ENCODE peak calls at places on chromosomes 4 and X, in four cellular contexts. One of them, this sample, is unnamed.

GRCh38 chr4:92634891-92635290 is 331.1 kb downstream of the GRID2 start:
- DNase-seq in fibroblast of lung: no peak
- DNase-seq in IMR-90: no peak
- DNase-seq in mesenchymal stem cell: no peak
- DNase-seq in this sample: no peak

GRCh38 chrX:104324871-104325585 is 70.3 kb upstream of the ESX1 start:
- DNase-seq in fibroblast of lung: no peak
- DNase-seq in IMR-90: peak; percentile 42
- DNase-seq in mesenchymal stem cell: peak; percentile 24
- DNase-seq in this sample: no peak

GRCh38 chr4:41611881-41612871 is 74.2 kb downstream of the LIMCH1 start:
- DNase-seq in fibroblast of lung: peak; percentile 35
- DNase-seq in IMR-90: peak; percentile 8
- DNase-seq in mesenchymal stem cell: peak; percentile 55
- DNase-seq in this sample: peak; percentile 62

GRCh38 chrX:23435575-23435974 is 100.9 kb downstream of the PTCHD1 start:
- DNase-seq in fibroblast of lung: peak; percentile 2
- DNase-seq in IMR-90: no peak
- DNase-seq in mesenchymal stem cell: no peak
- DNase-seq in this sample: no peak

GRCh38 chr4:146465628-146466027 is 56.1 kb downstream of the SLC10A7 start:
- DNase-seq in fibroblast of lung: no peak
- DNase-seq in IMR-90: no peak
- DNase-seq in mesenchymal stem cell: no peak
- DNase-seq in this sample: no peak

GRCh38 chr4:55089922-55090321 is 35.5 kb downstream of the KDR start:
- DNase-seq in fibroblast of lung: no peak
- DNase-seq in IMR-90: no peak
- DNase-seq in mesenchymal stem cell: no peak
- DNase-seq in this sample: no peak

GRCh38 chr4:126123933-126124332 is 809.2 kb downstream of the FAT4 start:
- DNase-seq in fibroblast of lung: peak; percentile 47
- DNase-seq in IMR-90: peak; percentile 36
- DNase-seq in mesenchymal stem cell: peak; percentile 32
- DNase-seq in this sample: no peak

GRCh38 chr4:13541720-13542576 is 2.4 kb downstream of the NKX3-2 start:
- DNase-seq in fibroblast of lung: no peak
- DNase-seq in IMR-90: no peak
- DNase-seq in mesenchymal stem cell: no peak
- DNase-seq in this sample: peak; percentile 62

GRCh38 chr4:85952982-85953650 is 406.7 kb downstream of the MAPK10 start:
- DNase-seq in fibroblast of lung: no peak
- DNase-seq in IMR-90: no peak
- DNase-seq in mesenchymal stem cell: no peak
- DNase-seq in this sample: no peak

GRCh38 chrX:139882299-139882698 is 50.6 kb downstream of the ATP11C start:
- DNase-seq in fibroblast of lung: peak; percentile 6
- DNase-seq in IMR-90: no peak
- DNase-seq in mesenchymal stem cell: peak; percentile 42
- DNase-seq in this sample: no peak

GRCh38 chr4:125370478-125370877 is 55.7 kb downstream of the FAT4 start:
- DNase-seq in fibroblast of lung: no peak
- DNase-seq in IMR-90: no peak
- DNase-seq in mesenchymal stem cell: no peak
- DNase-seq in this sample: no peak

GRCh38 chrX:66680451-66680850 is 41.6 kb upstream of the EDA2R start:
- DNase-seq in fibroblast of lung: no peak
- DNase-seq in IMR-90: peak; percentile 38
- DNase-seq in mesenchymal stem cell: no peak
- DNase-seq in this sample: no peak

GRCh38 chr4:5711479-5712184 is 631 bp downstream of the EVC start:
- DNase-seq in fibroblast of lung: peak; percentile 50
- DNase-seq in IMR-90: peak; percentile 51
- DNase-seq in mesenchymal stem cell: peak; percentile 80
- DNase-seq in this sample: no peak

GRCh38 chr4:85701881-85702321 is 227.0 kb downstream of the ARHGAP24 start:
- DNase-seq in fibroblast of lung: peak; percentile 18
- DNase-seq in IMR-90: no peak
- DNase-seq in mesenchymal stem cell: no peak
- DNase-seq in this sample: no peak

GRCh38 chr4:3484057-3484973 is 21.2 kb downstream of the DOK7 start:
- DNase-seq in fibroblast of lung: no peak
- DNase-seq in IMR-90: no peak
- DNase-seq in mesenchymal stem cell: no peak
- DNase-seq in this sample: peak; percentile 71

GRCh38 chrX:118862990-118863389 is 39.4 kb downstream of the ZCCHC12 start:
- DNase-seq in fibroblast of lung: no peak
- DNase-seq in IMR-90: no peak
- DNase-seq in mesenchymal stem cell: no peak
- DNase-seq in this sample: no peak

GRCh38 chr4:154004859-154005520 is 216.1 kb upstream of the SFRP2 start:
- DNase-seq in fibroblast of lung: peak; percentile 92
- DNase-seq in IMR-90: no peak
- DNase-seq in mesenchymal stem cell: peak; percentile 99
- DNase-seq in this sample: no peak
- H3K27ac ChIP-seq in fibroblast of lung: peak overlapping the region; percentile 63
- H3K27ac ChIP-seq in IMR-90: no peak overlapping the region
- H3K27ac ChIP-seq in mesenchymal stem cell: peak overlapping the region; percentile 59
- H3K27ac ChIP-seq in this sample: no peak overlapping the region

GRCh38 chrX:137031517-137032377 is 2.0 kb downstream of the GPR101 start:
- DNase-seq in fibroblast of lung: peak; percentile 29
- DNase-seq in IMR-90: peak; percentile 10
- DNase-seq in mesenchymal stem cell: peak; percentile 51
- DNase-seq in this sample: no peak

GRCh38 chrX:137031039-137031438 is 2.8 kb downstream of the GPR101 start:
- DNase-seq in fibroblast of lung: no peak
- DNase-seq in IMR-90: no peak
- DNase-seq in mesenchymal stem cell: no peak
- DNase-seq in this sample: no peak

GRCh38 chrX:137025930-137026329 is 7.9 kb downstream of the GPR101 start:
- DNase-seq in fibroblast of lung: no peak
- DNase-seq in IMR-90: no peak
- DNase-seq in mesenchymal stem cell: no peak
- DNase-seq in this sample: no peak

GRCh38 chrX:137032378-137032694 is 1.5 kb downstream of the GPR101 start:
- DNase-seq in fibroblast of lung: no peak
- DNase-seq in IMR-90: no peak
- DNase-seq in mesenchymal stem cell: no peak
- DNase-seq in this sample: no peak

GRCh38 chrX:137028699-137029098 is 5.1 kb downstream of the GPR101 start:
- DNase-seq in fibroblast of lung: no peak
- DNase-seq in IMR-90: no peak
- DNase-seq in mesenchymal stem cell: no peak
- DNase-seq in this sample: no peak
- H3K9me3 ChIP-seq in fibroblast of lung: no peaks in the 10 kb centered on the region
- H3K9me3 ChIP-seq in IMR-90: peaks cover 6% of the 10 kb centered on the region
- H3K9me3 ChIP-seq in mesenchymal stem cell: no peaks in the 10 kb centered on the region
- H3K9me3 ChIP-seq in this sample: no peaks in the 10 kb centered on the region

GRCh38 chrX:45401923-45402322 is 201.2 kb upstream of the DIPK2B start:
- DNase-seq in fibroblast of lung: no peak
- DNase-seq in IMR-90: no peak
- DNase-seq in mesenchymal stem cell: no peak
- DNase-seq in this sample: no peak
- H3K9ac ChIP-seq in fibroblast of lung: no peak overlapping the region
- H3K9ac ChIP-seq in IMR-90: no peak overlapping the region
- H3K9ac ChIP-seq in mesenchymal stem cell: no peak overlapping the region
- H3K9ac ChIP-seq in this sample: no peak overlapping the region

GRCh38 chr4:161937151-161937550 is 226.6 kb downstream of the FSTL5 start:
- DNase-seq in fibroblast of lung: no peak
- DNase-seq in IMR-90: no peak
- DNase-seq in mesenchymal stem cell: no peak
- DNase-seq in this sample: no peak
- H3K27ac ChIP-seq in fibroblast of lung: no peak overlapping the region
- H3K27ac ChIP-seq in IMR-90: no peak overlapping the region
- H3K27ac ChIP-seq in mesenchymal stem cell: peak overlapping the region; percentile 71
- H3K27ac ChIP-seq in this sample: no peak overlapping the region

GRCh38 chr4:156295676-156296075 is 342.0 kb upstream of the CTSO start:
- DNase-seq in fibroblast of lung: peak; percentile 18
- DNase-seq in IMR-90: peak; percentile 22
- DNase-seq in mesenchymal stem cell: no peak
- DNase-seq in this sample: no peak
- H3K9me3 ChIP-seq in fibroblast of lung: no peaks in the 10 kb centered on the region
- H3K9me3 ChIP-seq in IMR-90: no peaks in the 10 kb centered on the region
- H3K9me3 ChIP-seq in mesenchymal stem cell: no peaks in the 10 kb centered on the region
- H3K9me3 ChIP-seq in this sample: no peaks in the 10 kb centered on the region

GRCh38 chr4:69568787-69569186 is 70.7 kb downstream of the UGT2A2 start:
- DNase-seq in fibroblast of lung: no peak
- DNase-seq in IMR-90: no peak
- DNase-seq in mesenchymal stem cell: no peak
- DNase-seq in this sample: no peak
- H3K9ac ChIP-seq in fibroblast of lung: no peak overlapping the region
- H3K9ac ChIP-seq in IMR-90: no peak overlapping the region
- H3K9ac ChIP-seq in mesenchymal stem cell: no peak overlapping the region
- H3K9ac ChIP-seq in this sample: no peak overlapping the region

DNA sequence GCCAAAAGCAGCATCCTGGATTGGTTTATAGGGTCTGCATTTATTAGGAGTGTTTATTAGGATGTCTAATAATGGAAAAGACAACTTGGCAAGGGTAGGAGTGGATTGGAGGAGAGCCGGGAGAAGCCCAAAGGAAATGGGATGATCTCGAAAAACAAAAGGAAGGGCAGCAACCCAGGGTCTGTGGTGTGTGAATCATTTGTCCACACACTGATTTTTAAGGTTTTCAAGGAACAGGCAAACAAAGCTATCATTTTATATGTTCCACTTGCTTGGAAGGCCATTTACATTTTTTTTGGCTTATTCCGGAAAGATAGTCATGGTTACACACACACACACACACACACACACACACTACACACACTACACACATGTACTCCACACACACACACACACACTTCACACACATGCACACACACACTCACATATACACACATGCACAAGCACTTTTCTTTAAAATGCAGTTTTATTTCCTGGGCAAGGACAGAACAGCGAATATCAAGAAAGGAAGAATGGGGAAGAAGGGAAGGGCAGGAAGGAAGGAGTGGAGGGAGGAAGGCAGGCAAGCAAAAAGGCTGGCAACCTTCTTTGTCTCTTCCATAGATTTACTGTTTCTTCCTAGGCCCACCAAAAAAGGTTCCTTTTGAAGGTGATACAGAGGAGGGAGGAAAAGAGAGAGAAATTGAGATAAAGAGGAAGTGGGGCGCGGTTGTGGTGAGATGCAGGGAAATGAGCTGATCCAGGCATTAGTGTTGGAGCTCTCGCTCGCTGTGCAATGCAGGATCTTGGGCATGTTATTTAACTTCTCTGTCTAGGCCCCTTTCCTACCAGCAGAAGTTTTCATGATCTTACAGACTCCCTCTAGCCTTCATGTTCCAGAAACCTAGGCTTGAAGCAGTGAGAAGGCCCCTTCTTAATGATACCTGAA is 88.6 kb upstream of the MAML3 start:
- DNase-seq in fibroblast of lung: no peak
- DNase-seq in IMR-90: no peak
- DNase-seq in mesenchymal stem cell: no peak
- DNase-seq in this sample: peak; percentile 46
- H3K27ac ChIP-seq in fibroblast of lung: no peak overlapping the region
- H3K27ac ChIP-seq in IMR-90: no peak overlapping the region
- H3K27ac ChIP-seq in mesenchymal stem cell: no peak overlapping the region
- H3K27ac ChIP-seq in this sample: peak overlapping the region; percentile 86